ENCODE peak calls at places on chromosomes 1 and 21, in nine cellular contexts. C is fibroblast of pulmonary artery, V is fibroblast of lung, A is HFF-Myc, I is tibial artery, L is GM12878, F is BJ, W is ovary, D is cardiac fibroblast. R is an unnamed sample.

GRCh38 chr1:64245495-64245894 is 42.1 kb downstream of the UBE2U start:
- DNase-seq in L (no peak), C (no peak), I (no peak), A (no peak), D (no peak), V (no peak), W (no peak), F (no peak), R (no peak)

GRCh38 chr1:96370752-96371151 is 350.8 kb upstream of the PTBP2 start:
- DNase-seq in W (no peak), L (no peak), F (peak; percentile 67), C (peak; percentile 95), D (peak; percentile 93), I (no peak), A (peak; percentile 82), V (peak; percentile 95), R (no peak)

GRCh38 chr1:54542962-54543539 is 5.0 kb upstream of the ACOT11 start:
- DNase-seq in I (no peak), C (peak; percentile 60), D (peak; percentile 27), L (no peak), A (no peak), W (no peak), V (peak; percentile 61), F (peak; percentile 3), R (no peak)

GRCh38 chr1:9095818-9096217 is 26.4 kb upstream of the SLC2A5 start:
- DNase-seq in V (no peak), W (no peak), A (no peak), D (no peak), I (no peak), F (no peak), L (no peak), C (no peak), R (no peak)

GRCh38 chr1:80054129-80054528 is 1047.6 kb upstream of the ADGRL4 start:
- DNase-seq in D (peak; percentile 32), A (peak; percentile 82), C (peak; percentile 65), F (peak; percentile 7), L (no peak), I (no peak), V (peak; percentile 98), W (no peak), R (no peak)

GRCh38 chr1:203287109-203287893 is 18.0 kb upstream of the BTG2 start:
- DNase-seq in F (no peak), W (peak; percentile 54), V (no peak), I (peak; percentile 67), A (no peak), D (peak; percentile 76), L (peak; percentile 98), C (peak; percentile 65), R (peak; percentile 94)

GRCh38 chr1:155206891-155207577 is 663 bp downstream of the THBS3 start:
- DNase-seq in L (no peak), V (peak; percentile 72), D (peak; percentile 84), A (peak; percentile 64), F (no peak), I (peak; percentile 89), W (peak; percentile 85), C (peak; percentile 84), R (peak; percentile 62)

GRCh38 chr1:241079018-241079417 is 278.0 kb downstream of the RGS7 start:
- DNase-seq in I (no peak), A (no peak), L (no peak), F (no peak), C (no peak), D (no peak), W (no peak), V (no peak), R (no peak)

GRCh38 chr1:69524010-69524409 is 43.7 kb upstream of the LRRC7 start:
- DNase-seq in W (no peak), D (no peak), F (no peak), V (peak; percentile 79), A (no peak), I (no peak), C (peak; percentile 22), L (no peak), R (no peak)

GRCh38 chr21:28439246-28439645 is 553.4 kb downstream of the LTN1 start:
- DNase-seq in I (no peak), A (no peak), W (no peak), D (no peak), C (no peak), F (no peak), V (no peak), L (no peak), R (no peak)

GRCh38 chr1:159835862-159836518 is 9.3 kb downstream of the SLAMF8 start:
- DNase-seq in A (no peak), C (peak; percentile 24), V (no peak), I (no peak), D (no peak), F (no peak), L (no peak), W (no peak), R (no peak)
- TF ChIP-seq CTCF in A (no peak), C (peak; percentile 28), V (peak; percentile 25), I (no peak), D (peak; percentile 21), F (no peak), L (peak; percentile 17), W (no peak), R (peak; percentile 16)

DNA sequence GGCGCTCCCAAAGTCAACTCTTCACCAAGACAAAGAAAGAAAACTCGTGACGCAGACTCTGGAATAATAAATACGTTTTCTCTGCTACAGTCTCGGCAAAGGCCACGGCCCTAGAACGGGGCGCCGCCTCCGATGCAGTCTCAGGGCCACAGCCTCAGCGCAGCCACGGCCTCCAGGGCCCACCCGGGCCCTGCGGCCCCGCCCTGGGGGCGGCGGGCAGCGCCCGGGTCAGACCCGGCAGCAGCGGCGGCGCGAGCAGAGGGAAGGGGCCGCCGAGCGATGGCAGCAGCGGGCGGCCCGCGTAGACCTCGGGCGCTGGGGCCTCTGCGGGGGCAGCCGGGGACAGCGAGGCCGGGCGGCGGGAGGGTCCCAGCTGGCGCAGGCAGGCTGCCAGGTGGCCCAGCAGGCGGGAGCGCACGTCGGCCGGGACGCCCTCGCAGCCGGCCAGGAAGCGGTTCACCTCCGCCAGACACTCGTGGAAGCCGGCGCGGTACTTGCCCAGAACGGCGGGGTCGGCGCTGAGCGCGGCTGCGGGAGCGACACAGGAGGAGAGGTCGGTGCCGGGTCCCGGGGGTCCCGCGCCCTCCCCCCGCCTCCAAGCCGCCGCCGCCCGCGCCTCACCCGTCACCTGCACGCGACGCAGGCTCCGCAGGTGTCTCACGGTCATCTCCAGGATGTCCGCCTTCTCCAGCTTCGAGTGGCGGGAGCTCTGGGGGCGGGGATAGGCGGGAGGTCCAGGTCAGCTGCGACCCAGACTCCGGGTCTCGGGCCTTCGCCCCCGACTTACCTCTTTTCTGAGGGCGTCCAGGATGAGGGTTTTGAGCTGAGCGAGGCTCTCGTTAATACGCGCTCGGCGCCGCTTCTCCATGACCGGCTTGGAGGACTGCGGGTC is 746 bp downstream of the HES4 start:
- DNase-seq in W (no peak), A (no peak), V (no peak), L (no peak), D (peak; percentile 52), I (no peak), C (peak; percentile 46), F (no peak), R (no peak)
- H3K4me3 ChIP-seq in W (peak overlapping the region; percentile 64), A (peak overlapping the region; percentile 24), V (peak overlapping the region; percentile 48), L (peak overlapping the region; percentile 16), D (peak overlapping the region; percentile 49), I (peak overlapping the region; percentile 67), C (peak overlapping the region; percentile 59), F (peak overlapping the region; percentile 85), R (peak overlapping the region; percentile 18)

GRCh38 chr1:2445162-2445822 is 30.8 kb upstream of the PLCH2 start:
- DNase-seq in V (no peak), D (no peak), I (no peak), F (no peak), W (no peak), L (no peak), C (no peak), A (no peak), R (no peak)

GRCh38 chr1:2444138-2444591 is 31.8 kb upstream of the PEX10 start:
- DNase-seq in D (no peak), F (no peak), I (no peak), W (no peak), A (no peak), L (no peak), V (no peak), C (no peak), R (no peak)

GRCh38 chr1:2442676-2443075 is 30.3 kb upstream of the PEX10 start:
- DNase-seq in V (no peak), W (no peak), A (no peak), L (no peak), C (no peak), I (no peak), F (no peak), D (no peak), R (no peak)

GRCh38 chr1:2441746-2442145 is 29.4 kb upstream of the PEX10 start:
- DNase-seq in C (no peak), I (no peak), V (no peak), W (no peak), D (no peak), F (no peak), A (no peak), L (no peak), R (no peak)

DNA sequence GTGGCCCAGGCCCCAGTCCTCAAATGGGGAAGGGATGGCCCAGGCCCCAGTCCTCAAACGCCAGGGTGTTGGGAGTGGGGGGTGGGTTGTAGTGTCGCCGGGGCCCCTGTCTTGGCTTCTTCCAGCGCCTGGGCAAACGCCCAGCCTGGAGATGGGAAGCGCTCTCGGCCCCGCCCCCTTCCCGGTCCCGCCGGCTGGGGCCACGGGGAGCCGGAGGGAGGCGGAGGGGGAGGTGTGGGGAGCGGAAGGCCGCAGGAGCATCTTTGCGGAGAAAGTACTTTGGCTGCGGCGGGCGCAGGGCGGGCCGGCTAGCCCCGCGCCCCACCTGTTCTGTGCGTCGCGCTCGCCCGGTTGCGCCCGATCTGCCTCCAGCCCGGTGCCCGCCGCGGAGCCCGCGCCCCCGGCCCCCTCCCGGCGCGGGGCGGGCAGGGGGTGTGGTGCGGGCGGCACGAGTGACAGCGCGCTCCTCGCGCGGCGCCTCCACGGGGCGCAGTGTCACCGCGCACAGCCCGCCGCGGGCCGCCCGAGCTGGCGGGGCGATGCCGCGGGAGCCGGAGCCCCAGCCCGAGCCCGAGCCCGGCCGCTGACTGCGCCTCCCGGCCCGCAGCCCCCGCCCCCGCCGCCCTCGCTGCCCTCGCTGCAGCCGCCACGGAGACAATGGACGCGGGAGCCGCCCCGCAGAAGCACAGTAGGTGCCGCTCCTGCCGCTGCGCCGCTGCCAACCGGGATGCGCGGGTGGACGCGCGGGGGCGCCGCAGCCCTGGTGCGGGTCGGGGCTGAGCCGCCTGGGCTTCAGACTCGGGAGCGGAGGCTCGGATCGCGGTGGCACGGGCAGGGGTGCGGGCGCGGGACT is 31.1 kb upstream of the PEX10 start:
- DNase-seq in L (no peak), I (no peak), D (no peak), W (no peak), F (no peak), A (no peak), C (no peak), V (no peak), R (no peak)
- TF ChIP-seq CTCF in L (no peak), I (no peak), D (no peak), W (no peak), F (no peak), A (peak; percentile 18), C (no peak), V (no peak), R (no peak)

DNA sequence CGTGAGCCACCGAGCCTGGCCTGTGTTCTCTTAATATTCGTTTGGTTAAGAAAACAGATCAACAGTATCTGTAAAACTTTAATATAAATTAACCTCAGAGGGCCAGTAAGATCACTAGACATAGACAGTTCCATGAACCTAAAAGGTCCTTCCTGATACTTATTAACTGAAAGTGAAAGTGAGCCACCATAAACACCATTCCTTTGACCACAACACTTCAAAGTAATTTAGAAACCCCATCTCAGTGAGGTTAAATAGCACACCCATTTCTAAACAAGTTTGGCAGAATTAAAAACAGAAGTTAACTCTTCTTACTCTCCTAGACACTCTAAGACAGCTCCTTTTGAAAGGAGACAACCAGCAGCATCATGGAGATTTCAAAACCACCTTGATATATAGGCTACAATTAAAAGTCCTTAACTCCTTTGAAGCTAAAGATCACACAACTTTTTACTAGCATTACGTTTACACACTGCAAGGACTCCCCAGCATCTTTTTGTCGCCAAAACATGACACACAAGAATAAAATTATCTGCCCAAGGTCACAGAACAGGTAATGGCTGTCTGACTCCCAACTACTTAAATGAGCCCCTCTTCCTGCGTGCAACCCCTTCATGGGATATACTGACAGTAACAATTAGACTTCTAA is 2.2 kb downstream of the RNF19B start:
- DNase-seq in W (no peak), I (no peak), D (no peak), F (no peak), A (no peak), L (peak; percentile 74), V (no peak), C (no peak), R (peak; percentile 39)
- H3K4me3 ChIP-seq in W (peak overlapping the region; percentile 75), I (peak overlapping the region; percentile 95), D (peak overlapping the region; percentile 11), F (no peak overlapping the region), A (peak overlapping the region; percentile 64), L (peak overlapping the region; percentile 79), V (peak overlapping the region; percentile 79), C (peak overlapping the region; percentile 79), R (peak overlapping the region; percentile 94)